ENCODE peak calls at places on chromosomes 6 and 20, in nine cellular contexts. One of them, this sample, is unnamed.

GRCh38 chr6:155706341-155706740 is 250.7 kb upstream of the NOX3 start:
- DNase-seq in cerebellar cortex: no peak
- DNase-seq in cardiac muscle cell: peak; percentile 14
- DNase-seq in activated CD4-positive, alpha-beta T cell treated with anti-CD3 and anti-CD28 coated beads, Interleukin-2, amount 50 U/mL, for 1 hour: no peak
- DNase-seq in RCC 7860: no peak
- DNase-seq in NB4: no peak
- DNase-seq in mucosa of gallbladder: no peak
- DNase-seq in endothelial cell of umbilical vein: peak; percentile 66
- DNase-seq in A172: no peak
- DNase-seq in this sample: no peak

GRCh38 chr20:59526242-59527225 is 77.8 kb upstream of the PHACTR3 start:
- DNase-seq in cerebellar cortex: peak; percentile 16
- DNase-seq in cardiac muscle cell: peak; percentile 2
- DNase-seq in activated CD4-positive, alpha-beta T cell treated with anti-CD3 and anti-CD28 coated beads, Interleukin-2, amount 50 U/mL, for 1 hour: no peak
- DNase-seq in RCC 7860: no peak
- DNase-seq in NB4: peak; percentile 29
- DNase-seq in mucosa of gallbladder: no peak
- DNase-seq in endothelial cell of umbilical vein: no peak
- DNase-seq in A172: no peak
- DNase-seq in this sample: no peak

GRCh38 chr6:36984581-36985383 is 1.2 kb downstream of the MTCH1 start:
- DNase-seq in cerebellar cortex: peak; percentile 17
- DNase-seq in cardiac muscle cell: peak; percentile 78
- DNase-seq in activated CD4-positive, alpha-beta T cell treated with anti-CD3 and anti-CD28 coated beads, Interleukin-2, amount 50 U/mL, for 1 hour: peak; percentile 64
- DNase-seq in RCC 7860: peak; percentile 9
- DNase-seq in NB4: peak; percentile 43
- DNase-seq in mucosa of gallbladder: peak; percentile 46
- DNase-seq in endothelial cell of umbilical vein: peak; percentile 68
- DNase-seq in A172: peak; percentile 55
- DNase-seq in this sample: peak; percentile 51

GRCh38 chr20:35743693-35744491 is 1.8 kb upstream of the RBM39 start:
- DNase-seq in cerebellar cortex: no peak
- DNase-seq in cardiac muscle cell: no peak
- DNase-seq in activated CD4-positive, alpha-beta T cell treated with anti-CD3 and anti-CD28 coated beads, Interleukin-2, amount 50 U/mL, for 1 hour: no peak
- DNase-seq in RCC 7860: no peak
- DNase-seq in NB4: peak; percentile 50
- DNase-seq in mucosa of gallbladder: peak; percentile 17
- DNase-seq in endothelial cell of umbilical vein: peak; percentile 49
- DNase-seq in A172: no peak
- DNase-seq in this sample: no peak

GRCh38 chr6:10954590-10955010 is 67.7 kb downstream of the SYCP2L start:
- DNase-seq in cerebellar cortex: peak; percentile 58
- DNase-seq in cardiac muscle cell: peak; percentile 91
- DNase-seq in activated CD4-positive, alpha-beta T cell treated with anti-CD3 and anti-CD28 coated beads, Interleukin-2, amount 50 U/mL, for 1 hour: peak; percentile 49
- DNase-seq in RCC 7860: peak; percentile 31
- DNase-seq in NB4: peak; percentile 76
- DNase-seq in mucosa of gallbladder: peak; percentile 56
- DNase-seq in endothelial cell of umbilical vein: peak; percentile 73
- DNase-seq in A172: peak; percentile 78
- DNase-seq in this sample: peak; percentile 69

GRCh38 chr20:25277051-25277801 is 29.3 kb downstream of the PYGB start:
- DNase-seq in cerebellar cortex: no peak
- DNase-seq in cardiac muscle cell: no peak
- DNase-seq in activated CD4-positive, alpha-beta T cell treated with anti-CD3 and anti-CD28 coated beads, Interleukin-2, amount 50 U/mL, for 1 hour: no peak
- DNase-seq in RCC 7860: no peak
- DNase-seq in NB4: no peak
- DNase-seq in mucosa of gallbladder: no peak
- DNase-seq in endothelial cell of umbilical vein: no peak
- DNase-seq in A172: no peak
- DNase-seq in this sample: no peak

GRCh38 chr6:36742146-36742545 is 44.5 kb downstream of the RAB44 start:
- DNase-seq in cerebellar cortex: no peak
- DNase-seq in cardiac muscle cell: no peak
- DNase-seq in activated CD4-positive, alpha-beta T cell treated with anti-CD3 and anti-CD28 coated beads, Interleukin-2, amount 50 U/mL, for 1 hour: no peak
- DNase-seq in RCC 7860: no peak
- DNase-seq in NB4: no peak
- DNase-seq in mucosa of gallbladder: no peak
- DNase-seq in endothelial cell of umbilical vein: no peak
- DNase-seq in A172: no peak
- DNase-seq in this sample: no peak

GRCh38 chr6:5123296-5124135 is 38.4 kb downstream of the PPP1R3G start:
- DNase-seq in cerebellar cortex: no peak
- DNase-seq in cardiac muscle cell: no peak
- DNase-seq in activated CD4-positive, alpha-beta T cell treated with anti-CD3 and anti-CD28 coated beads, Interleukin-2, amount 50 U/mL, for 1 hour: no peak
- DNase-seq in RCC 7860: no peak
- DNase-seq in NB4: no peak
- DNase-seq in mucosa of gallbladder: no peak
- DNase-seq in endothelial cell of umbilical vein: no peak
- DNase-seq in A172: no peak
- DNase-seq in this sample: no peak

GRCh38 chr6:125940691-125941090 is 15.9 kb upstream of the HINT3 start:
- DNase-seq in cerebellar cortex: no peak
- DNase-seq in cardiac muscle cell: peak; percentile 32
- DNase-seq in activated CD4-positive, alpha-beta T cell treated with anti-CD3 and anti-CD28 coated beads, Interleukin-2, amount 50 U/mL, for 1 hour: no peak
- DNase-seq in RCC 7860: no peak
- DNase-seq in NB4: no peak
- DNase-seq in mucosa of gallbladder: no peak
- DNase-seq in endothelial cell of umbilical vein: no peak
- DNase-seq in A172: peak; percentile 10
- DNase-seq in this sample: no peak

GRCh38 chr6:109349419-109349987 is 32.8 kb downstream of the CD164 start:
- DNase-seq in cerebellar cortex: no peak
- DNase-seq in cardiac muscle cell: peak; percentile 95
- DNase-seq in activated CD4-positive, alpha-beta T cell treated with anti-CD3 and anti-CD28 coated beads, Interleukin-2, amount 50 U/mL, for 1 hour: no peak
- DNase-seq in RCC 7860: no peak
- DNase-seq in NB4: no peak
- DNase-seq in mucosa of gallbladder: peak; percentile 78
- DNase-seq in endothelial cell of umbilical vein: peak; percentile 55
- DNase-seq in A172: no peak
- DNase-seq in this sample: no peak

GRCh38 chr20:7754102-7754501 is 186.2 kb downstream of the HAO1 start:
- DNase-seq in cerebellar cortex: no peak
- DNase-seq in cardiac muscle cell: no peak
- DNase-seq in activated CD4-positive, alpha-beta T cell treated with anti-CD3 and anti-CD28 coated beads, Interleukin-2, amount 50 U/mL, for 1 hour: no peak
- DNase-seq in RCC 7860: no peak
- DNase-seq in NB4: no peak
- DNase-seq in mucosa of gallbladder: no peak
- DNase-seq in endothelial cell of umbilical vein: no peak
- DNase-seq in A172: no peak
- DNase-seq in this sample: no peak

GRCh38 chr6:149897855-149898744 is at the start of gene RAET1E:
- DNase-seq in cerebellar cortex: no peak
- DNase-seq in cardiac muscle cell: no peak
- DNase-seq in activated CD4-positive, alpha-beta T cell treated with anti-CD3 and anti-CD28 coated beads, Interleukin-2, amount 50 U/mL, for 1 hour: no peak
- DNase-seq in RCC 7860: no peak
- DNase-seq in NB4: no peak
- DNase-seq in mucosa of gallbladder: no peak
- DNase-seq in endothelial cell of umbilical vein: no peak
- DNase-seq in A172: no peak
- DNase-seq in this sample: no peak

GRCh38 chr6:158621694-158622544 is 22.6 kb downstream of the DYNLT1 start:
- DNase-seq in cerebellar cortex: no peak
- DNase-seq in cardiac muscle cell: no peak
- DNase-seq in activated CD4-positive, alpha-beta T cell treated with anti-CD3 and anti-CD28 coated beads, Interleukin-2, amount 50 U/mL, for 1 hour: no peak
- DNase-seq in RCC 7860: no peak
- DNase-seq in NB4: no peak
- DNase-seq in mucosa of gallbladder: no peak
- DNase-seq in endothelial cell of umbilical vein: no peak
- DNase-seq in A172: no peak
- DNase-seq in this sample: no peak

GRCh38 chr20:47062226-47062880 is 167.7 kb downstream of the EYA2 start:
- DNase-seq in cerebellar cortex: no peak
- DNase-seq in cardiac muscle cell: no peak
- DNase-seq in activated CD4-positive, alpha-beta T cell treated with anti-CD3 and anti-CD28 coated beads, Interleukin-2, amount 50 U/mL, for 1 hour: no peak
- DNase-seq in RCC 7860: no peak
- DNase-seq in NB4: no peak
- DNase-seq in mucosa of gallbladder: no peak
- DNase-seq in endothelial cell of umbilical vein: no peak
- DNase-seq in A172: no peak
- DNase-seq in this sample: no peak

This sample was measured in activated naive CD4-positive, alpha-beta T cell treated with Interleukin-2 at 50 U/mL for 16 hours.